ENCODE peak calls at places on chromosome 17, in four cellular contexts. J is neural progenitor cell, L is GM23338, M is hepatocyte. O is an unnamed sample. For H4K20me1 and H3K4me1, the result is how much of the 10 kb centered on the place peaks cover.

GRCh38 chr17:18323007-18323406 is 7.9 kb downstream of the SMCR8 start:
- DNase-seq in J (no peak), L (no peak), M (no peak), O (no peak)

GRCh38 chr17:37884516-37884915 is 39.7 kb upstream of the TBC1D3K start:
- DNase-seq in J (no peak), L (peak), M (no peak), O (no peak)

GRCh38 chr17:39676198-39676819 is 8.1 kb downstream of the PNMT start:
- DNase-seq in J (no peak), L (no peak), M (no peak), O (no peak)

GRCh38 chr17:18225562-18226283 is at the start of gene LLGL1:
- DNase-seq in J (no peak), L (no peak), M (no peak), O (no peak)

GRCh38 chr17:57506253-57506911 is 238.7 kb downstream of the CCDC182 start:
- DNase-seq in J (no peak), L (no peak), M (no peak), O (no peak)

GRCh38 chr17:75242461-75243042 is 18.9 kb downstream of the GGA3 start:
- DNase-seq in J (no peak), L (no peak), M (no peak), O (no peak)

GRCh38 chr17:27525316-27525715 is 69.1 kb downstream of the KSR1 start:
- DNase-seq in J (no peak), L (no peak), M (no peak), O (no peak)

GRCh38 chr17:58391302-58391984 is 25.9 kb downstream of the RNF43 start:
- DNase-seq in J (no peak), L (no peak), M (peak), O (peak)

GRCh38 chr17:62916684-62917571 is 49.1 kb upstream of the TANC2 start:
- DNase-seq in J (no peak), L (no peak), M (peak), O (no peak)

GRCh38 chr17:40071720-40072480 is 9.1 kb downstream of the THRA start:
- DNase-seq in J (no peak), L (no peak), M (peak), O (peak)

GRCh38 chr17:47670064-47670463 is 20.3 kb downstream of the KPNB1 start:
- DNase-seq in J (no peak), L (no peak), M (no peak), O (no peak)
- H4K20me1 ChIP-seq in J (half or more), L (half or more), M (under half), O (half or more)

GRCh38 chr17:80345321-80345720 is 69.6 kb upstream of the ENDOV start:
- DNase-seq in J (no peak), L (no peak), M (no peak), O (no peak)
- H3K4me1 ChIP-seq in J (under half), L (under half), M (under half), O (under half)

DNA sequence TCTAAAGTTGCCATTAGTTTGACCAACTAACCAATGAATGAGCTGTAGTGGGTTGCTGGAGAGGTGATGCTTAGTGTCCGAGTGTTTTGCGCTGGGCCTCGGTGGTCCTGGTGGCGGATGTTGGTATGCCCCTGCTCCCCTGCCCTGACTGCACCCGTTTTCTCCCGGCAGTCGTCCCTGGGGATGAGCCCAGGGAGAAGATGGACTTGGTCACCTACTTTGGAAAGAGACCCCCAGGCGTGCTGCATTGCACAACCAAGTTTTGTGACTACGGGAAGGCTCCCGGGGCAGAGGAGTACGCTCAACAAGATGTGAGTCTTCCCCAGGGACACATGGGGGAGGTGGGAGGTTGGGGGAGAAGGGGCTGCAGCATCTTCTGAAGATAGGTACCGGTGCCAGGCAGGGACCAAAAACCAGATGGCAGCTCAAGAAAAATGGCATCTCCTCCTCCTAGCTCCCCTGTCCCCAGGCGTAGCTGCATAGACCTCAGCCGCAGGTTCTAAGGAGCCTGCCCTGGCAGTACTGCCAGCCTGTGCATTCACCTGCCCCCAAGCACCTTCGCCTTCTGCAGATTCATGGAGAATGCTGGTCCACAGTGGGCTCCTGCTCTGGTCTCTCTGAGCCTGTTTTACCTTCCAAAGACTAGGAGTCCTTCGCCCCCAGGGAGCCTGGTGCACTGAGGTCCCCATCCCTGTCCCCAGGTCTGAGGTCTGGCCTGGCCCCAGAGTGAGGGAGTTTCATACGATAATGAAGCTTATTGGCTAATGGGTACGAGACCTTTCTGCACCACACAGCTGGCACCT is 5.3 kb downstream of the CNP start:
- DNase-seq in J (no peak), L (no peak), M (no peak), O (no peak)
- H4K20me1 ChIP-seq in J (under half), L (under half), M (under half), O (under half)

GRCh38 chr17:12907477-12907876 is 110.3 kb downstream of the ELAC2 start:
- DNase-seq in J (no peak), L (no peak), M (no peak), O (no peak)
- H3K4me1 ChIP-seq in J (under half), L (under half), M (under half), O (under half)

GRCh38 chr17:29102741-29103181 is 59.8 kb downstream of the PIPOX start:
- DNase-seq in J (no peak), L (no peak), M (no peak), O (peak)

GRCh38 chr17:29100296-29100695 is 57.4 kb downstream of the PIPOX start:
- DNase-seq in J (no peak), L (no peak), M (no peak), O (no peak)

GRCh38 chr17:29099527-29099926 is 56.6 kb downstream of the PIPOX start:
- DNase-seq in J (no peak), L (no peak), M (no peak), O (no peak)

GRCh38 chr17:29103341-29103740 is 60.4 kb downstream of the PIPOX start:
- DNase-seq in J (no peak), L (no peak), M (no peak), O (no peak)

DNA sequence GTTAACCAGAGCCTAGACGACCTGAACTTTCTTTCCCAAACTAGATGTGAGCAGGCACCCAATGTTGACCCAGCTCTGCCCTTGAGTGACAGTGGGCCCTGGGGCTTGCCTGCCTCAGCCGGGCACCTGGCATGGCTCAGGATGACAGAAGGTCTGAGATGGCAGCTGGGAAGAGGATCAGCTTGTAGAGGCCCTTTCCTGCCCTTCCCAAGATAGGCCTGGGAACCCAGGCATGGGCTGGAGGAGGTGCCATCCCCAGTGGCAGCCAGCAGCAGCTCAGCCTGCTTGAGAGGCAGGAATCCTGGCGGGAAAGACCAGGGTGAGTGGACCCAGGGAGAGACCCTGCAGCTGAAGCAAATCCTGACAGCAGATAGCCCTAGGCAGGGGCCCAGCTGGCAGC is 59.1 kb downstream of the PIPOX start:
- DNase-seq in J (no peak), L (no peak), M (no peak), O (no peak)
- H4K20me1 ChIP-seq in J (under half), L (under half), M (under half), O (under half)

GRCh38 chr17:78130439-78131101 is at the start of gene TMC8:
- DNase-seq in J (no peak), L (no peak), M (no peak), O (no peak)
- H3K4me1 ChIP-seq in J (under half), L (under half), M (under half), O (under half)